ENCODE peak calls at places on chromosomes 4 and X, in five cellular contexts. P is body of pancreas, S is endodermal cell, T is lower lobe of right lung, X is RWPE1. G is an unnamed sample.

GRCh38 chr4:53281438-53281837 is 84.4 kb downstream of the SCFD2 start:
- DNase-seq in P (no peak), S (no peak), T (no peak), X (no peak), G (no peak)

GRCh38 chr4:46249106-46249505 is 125.3 kb upstream of the GABRG1 start:
- DNase-seq in P (no peak), S (no peak), T (no peak), X (no peak), G (no peak)

GRCh38 chr4:176443117-176443516 is 123.4 kb downstream of the SPCS3 start:
- DNase-seq in P (no peak), S (no peak), T (no peak), X (peak), G (no peak)

GRCh38 chrX:17374619-17375360 is at the start of gene NHS:
- DNase-seq in P (peak), S (peak), T (peak), X (peak), G (peak)

GRCh38 chr4:20042769-20043168 is 208.9 kb upstream of the SLIT2 start:
- DNase-seq in P (no peak), S (no peak), T (no peak), X (no peak), G (no peak)

GRCh38 chr4:99201687-99202086 is 17.4 kb downstream of the ADH6 start:
- DNase-seq in P (no peak), S (no peak), T (no peak), X (no peak), G (no peak)

GRCh38 chr4:154222875-154223274 is 268.7 kb downstream of the DCHS2 start:
- DNase-seq in P (no peak), S (no peak), T (no peak), X (no peak), G (no peak)

GRCh38 chr4:53767503-53767902 is 176.2 kb upstream of the LNX1 start:
- DNase-seq in P (no peak), S (no peak), T (no peak), X (no peak), G (no peak)

GRCh38 chrX:15242899-15243555 is 26.9 kb downstream of the ASB9 start:
- DNase-seq in P (peak), S (no peak), T (no peak), X (peak), G (peak)

GRCh38 chr4:184282895-184283654 is 65.4 kb upstream of the ENPP6 start:
- DNase-seq in P (no peak), S (no peak), T (no peak), X (no peak), G (no peak)

GRCh38 chr4:83906561-83906960 is 370.7 kb downstream of the GPAT3 start:
- DNase-seq in P (no peak), S (no peak), T (no peak), X (no peak), G (no peak)

GRCh38 chrX:49106930-49107329 is 16.6 kb downstream of the GPKOW start:
- DNase-seq in P (peak), S (peak), T (no peak), X (no peak), G (peak)

DNA sequence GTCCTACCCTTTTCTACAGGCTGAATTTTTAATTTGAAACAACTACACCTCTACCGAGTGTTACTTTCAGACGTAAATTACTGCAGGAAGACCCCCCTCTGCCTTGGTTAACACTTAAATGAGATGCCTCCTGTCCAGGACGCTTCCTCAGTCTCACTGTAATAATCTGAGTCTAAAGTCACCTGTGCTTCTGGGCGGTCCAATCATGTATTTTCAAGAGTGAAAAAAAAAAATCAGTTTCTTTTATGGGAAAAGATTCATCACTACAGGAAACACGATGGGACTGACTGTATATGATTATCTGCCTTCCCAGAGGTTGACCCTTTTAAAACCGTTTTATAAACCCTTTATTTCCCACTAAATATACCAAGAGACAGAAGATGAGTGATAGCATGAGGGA is 776 bp downstream of the RBM47 start:
- DNase-seq in P (no peak), S (no peak), T (no peak), X (no peak), G (no peak)
- H3K27ac ChIP-seq in P (peak), S (no peak), T (peak), X (no peak), G (no peak)

DNA sequence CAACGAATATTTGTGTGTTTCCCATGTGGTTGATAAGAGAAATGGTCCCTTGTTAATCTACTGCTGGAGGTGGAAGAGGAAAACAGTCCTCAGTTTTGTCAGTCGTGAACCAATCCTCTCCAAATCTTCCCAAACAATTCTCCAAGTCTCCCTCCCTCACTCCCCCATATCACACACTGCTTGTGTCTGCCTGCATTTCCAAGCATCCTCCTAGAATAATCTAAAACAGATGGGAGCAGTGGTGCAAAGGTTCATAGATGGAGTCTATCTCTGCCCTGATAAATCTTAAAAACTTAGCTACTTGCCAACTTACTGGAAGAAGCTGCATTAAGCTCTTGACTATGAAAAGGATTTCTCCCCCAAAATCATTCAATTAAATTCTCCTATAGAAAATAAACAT is 43.7 kb upstream of the SH3KBP1 start:
- DNase-seq in P (no peak), S (no peak), T (no peak), X (no peak), G (no peak)
- H3K27ac ChIP-seq in P (no peak), S (no peak), T (no peak), X (no peak), G (no peak)

DNA sequence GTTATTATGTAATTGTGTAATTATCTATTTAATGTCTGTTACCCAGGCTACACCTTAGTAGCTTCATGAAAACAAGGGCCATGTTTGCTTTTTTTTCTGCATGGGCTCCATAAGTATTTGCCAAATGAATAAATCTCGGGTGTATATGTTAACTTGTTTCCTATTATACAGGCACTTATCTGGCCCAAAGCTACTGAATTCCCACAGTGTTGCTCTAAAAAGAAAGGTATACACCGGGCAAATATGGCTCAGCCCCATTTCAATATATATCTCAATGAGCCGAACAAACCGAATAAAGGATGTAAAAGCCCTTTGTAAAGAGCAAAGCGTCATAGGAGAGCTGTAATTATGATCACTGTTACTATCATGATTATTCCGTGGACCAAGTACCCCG is 767 bp downstream of the PAQR3 start:
- DNase-seq in P (no peak), S (no peak), T (no peak), X (no peak), G (no peak)
- H3K27ac ChIP-seq in P (peak), S (no peak), T (peak), X (peak), G (no peak)

GRCh38 chr4:169665039-169665732 is 44.8 kb downstream of the CLCN3 start:
- DNase-seq in P (no peak), S (no peak), T (no peak), X (no peak), G (no peak)
- H3K27ac ChIP-seq in P (peak), S (no peak), T (no peak), X (no peak), G (no peak)

DNA sequence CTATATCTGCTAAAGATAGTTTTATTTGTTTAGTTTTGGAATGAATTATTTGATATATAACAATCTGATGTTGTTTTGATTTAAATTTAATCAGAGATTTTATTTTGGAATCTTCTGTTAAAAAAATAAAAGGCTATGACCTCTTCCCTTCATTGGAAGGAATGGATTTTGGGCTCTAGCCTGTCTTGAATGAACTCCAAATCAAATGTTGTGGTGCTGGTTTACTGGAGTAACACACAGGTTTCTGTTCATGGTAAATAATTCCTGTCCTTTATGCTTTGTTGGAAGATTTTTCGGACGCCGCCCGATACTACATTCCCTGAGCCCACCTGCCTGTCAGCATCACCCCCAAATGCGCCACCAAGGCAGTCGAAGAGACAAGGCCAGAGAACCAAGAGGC is 291.1 kb downstream of the ARHGAP10 start:
- DNase-seq in P (no peak), S (no peak), T (no peak), X (no peak), G (no peak)
- H3K27ac ChIP-seq in P (no peak), S (no peak), T (no peak), X (no peak), G (no peak)

GRCh38 chrX:12953420-12953819 is 21.5 kb upstream of the TMSB4X start:
- DNase-seq in P (no peak), S (no peak), T (no peak), X (no peak), G (no peak)

GRCh38 chrX:12951590-12951965 is 23.3 kb upstream of the TMSB4X start:
- DNase-seq in P (no peak), S (no peak), T (no peak), X (no peak), G (no peak)

GRCh38 chrX:12949927-12950656 is 24.8 kb upstream of the TMSB4X start:
- DNase-seq in P (peak), S (no peak), T (peak), X (peak), G (no peak)

GRCh38 chrX:12949205-12949926 is 25.5 kb upstream of the TMSB4X start:
- DNase-seq in P (no peak), S (no peak), T (no peak), X (no peak), G (no peak)

DNA sequence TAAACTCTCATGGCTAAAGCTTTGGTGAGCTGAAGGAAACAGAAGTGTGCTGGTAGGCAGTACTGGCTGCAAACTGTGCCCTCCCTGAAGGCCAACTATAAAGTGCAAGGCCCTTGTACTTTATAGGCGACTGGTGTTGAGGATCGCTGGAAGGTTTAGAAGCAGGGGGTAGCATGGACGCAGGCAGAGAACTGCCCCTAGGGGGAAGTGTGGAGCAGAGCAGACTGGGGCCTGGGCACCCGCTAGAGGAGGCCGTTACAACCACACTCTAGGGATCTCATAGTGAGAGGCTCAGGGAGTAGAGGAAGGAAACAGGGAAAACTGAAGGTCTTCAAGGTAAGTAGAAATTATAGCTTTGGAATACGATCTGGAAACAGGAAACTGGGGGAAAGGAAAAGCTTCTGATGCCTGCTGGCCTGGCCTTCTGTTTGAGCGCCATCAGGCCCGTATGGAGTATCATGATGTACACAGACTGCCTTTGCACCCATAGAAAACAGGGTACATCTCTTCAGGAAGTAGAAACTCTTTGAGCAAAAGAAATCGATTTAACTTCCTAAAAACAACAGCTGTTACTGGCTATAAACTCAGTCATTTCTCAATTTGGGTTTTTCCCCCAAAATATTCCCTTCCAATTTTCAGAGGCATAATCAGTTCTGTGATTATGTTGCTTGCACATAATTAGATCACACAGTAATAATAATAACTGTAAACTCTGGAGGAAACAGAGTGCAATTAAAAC is 23.9 kb upstream of the TMSB4X start:
- DNase-seq in P (no peak), S (peak), T (peak), X (no peak), G (peak)
- H3K27ac ChIP-seq in P (peak), S (no peak), T (peak), X (no peak), G (no peak)

GRCh38 chr4:87122252-87122651 is 98.2 kb downstream of the KLHL8 start:
- DNase-seq in P (no peak), S (no peak), T (no peak), X (no peak), G (no peak)
- H3K27ac ChIP-seq in P (no peak), S (no peak), T (no peak), X (peak), G (no peak)